ENCODE peak calls at places on chromosomes 4 and X, in nine cellular contexts. One of them, this sample, is unnamed.

GRCh38 chrX:30865020-30865419 is 24.0 kb downstream of the TAB3 start:
- DNase-seq in foreskin fibroblast: no peak
- DNase-seq in endothelial cell: no peak
- DNase-seq in progenitor cell of endocrine pancreas: no peak
- DNase-seq in left lung: no peak
- DNase-seq in fibroblast of pulmonary artery: peak
- DNase-seq in lung: no peak
- DNase-seq in prostate gland: no peak
- DNase-seq in nephron progenitor cell: peak
- DNase-seq in this sample: no peak

GRCh38 chrX:74277846-74278245 is 26.1 kb upstream of the ZCCHC13 start:
- DNase-seq in foreskin fibroblast: no peak
- DNase-seq in endothelial cell: no peak
- DNase-seq in progenitor cell of endocrine pancreas: no peak
- DNase-seq in left lung: no peak
- DNase-seq in fibroblast of pulmonary artery: no peak
- DNase-seq in lung: no peak
- DNase-seq in prostate gland: no peak
- DNase-seq in nephron progenitor cell: no peak
- DNase-seq in this sample: no peak

GRCh38 chr4:158856852-158857251 is 88.0 kb downstream of the FNIP2 start:
- DNase-seq in foreskin fibroblast: peak
- DNase-seq in endothelial cell: no peak
- DNase-seq in progenitor cell of endocrine pancreas: no peak
- DNase-seq in left lung: no peak
- DNase-seq in fibroblast of pulmonary artery: peak
- DNase-seq in lung: no peak
- DNase-seq in prostate gland: no peak
- DNase-seq in nephron progenitor cell: no peak
- DNase-seq in this sample: no peak

GRCh38 chr4:56681158-56681848 is at the start of gene HOPX:
- DNase-seq in foreskin fibroblast: no peak
- DNase-seq in endothelial cell: no peak
- DNase-seq in progenitor cell of endocrine pancreas: peak
- DNase-seq in left lung: peak
- DNase-seq in fibroblast of pulmonary artery: peak
- DNase-seq in lung: peak
- DNase-seq in prostate gland: peak
- DNase-seq in nephron progenitor cell: no peak
- DNase-seq in this sample: no peak

GRCh38 chr4:66946761-66947160 is 598.5 kb downstream of the CENPC start:
- DNase-seq in foreskin fibroblast: no peak
- DNase-seq in endothelial cell: no peak
- DNase-seq in progenitor cell of endocrine pancreas: no peak
- DNase-seq in left lung: no peak
- DNase-seq in fibroblast of pulmonary artery: no peak
- DNase-seq in lung: no peak
- DNase-seq in prostate gland: no peak
- DNase-seq in nephron progenitor cell: no peak
- DNase-seq in this sample: no peak

GRCh38 chr4:145938618-145939177 is at the start of gene ZNF827:
- DNase-seq in foreskin fibroblast: peak
- DNase-seq in endothelial cell: peak
- DNase-seq in progenitor cell of endocrine pancreas: peak
- DNase-seq in left lung: peak
- DNase-seq in fibroblast of pulmonary artery: peak
- DNase-seq in lung: peak
- DNase-seq in prostate gland: peak
- DNase-seq in nephron progenitor cell: peak
- DNase-seq in this sample: peak

GRCh38 chr4:16082038-16082423 is 1.8 kb downstream of the PROM1 start:
- DNase-seq in foreskin fibroblast: no peak
- DNase-seq in endothelial cell: no peak
- DNase-seq in progenitor cell of endocrine pancreas: no peak
- DNase-seq in left lung: no peak
- DNase-seq in fibroblast of pulmonary artery: no peak
- DNase-seq in lung: no peak
- DNase-seq in prostate gland: no peak
- DNase-seq in nephron progenitor cell: no peak
- DNase-seq in this sample: no peak

GRCh38 chr4:700587-701264 is 4.9 kb upstream of the PCGF3 start:
- DNase-seq in foreskin fibroblast: no peak
- DNase-seq in endothelial cell: no peak
- DNase-seq in progenitor cell of endocrine pancreas: no peak
- DNase-seq in left lung: no peak
- DNase-seq in fibroblast of pulmonary artery: no peak
- DNase-seq in lung: no peak
- DNase-seq in prostate gland: no peak
- DNase-seq in nephron progenitor cell: no peak
- DNase-seq in this sample: no peak

GRCh38 chrX:101736651-101737050 is 77.0 kb upstream of the ARMCX2 start:
- DNase-seq in foreskin fibroblast: no peak
- DNase-seq in endothelial cell: no peak
- DNase-seq in progenitor cell of endocrine pancreas: no peak
- DNase-seq in left lung: no peak
- DNase-seq in fibroblast of pulmonary artery: no peak
- DNase-seq in lung: no peak
- DNase-seq in prostate gland: no peak
- DNase-seq in nephron progenitor cell: no peak
- DNase-seq in this sample: no peak

GRCh38 chr4:123363729-123364128 is 32.9 kb upstream of the SPRY1 start:
- DNase-seq in foreskin fibroblast: no peak
- DNase-seq in endothelial cell: no peak
- DNase-seq in progenitor cell of endocrine pancreas: no peak
- DNase-seq in left lung: no peak
- DNase-seq in fibroblast of pulmonary artery: no peak
- DNase-seq in lung: no peak
- DNase-seq in prostate gland: no peak
- DNase-seq in nephron progenitor cell: no peak
- DNase-seq in this sample: no peak

GRCh38 chr4:2462218-2462991 is 6.5 kb upstream of the RNF4 start:
- DNase-seq in foreskin fibroblast: peak
- DNase-seq in endothelial cell: peak
- DNase-seq in progenitor cell of endocrine pancreas: peak
- DNase-seq in left lung: peak
- DNase-seq in fibroblast of pulmonary artery: peak
- DNase-seq in lung: peak
- DNase-seq in prostate gland: peak
- DNase-seq in nephron progenitor cell: peak
- DNase-seq in this sample: peak

GRCh38 chrX:39174761-39175417 is 373.6 kb downstream of the MID1IP1 start:
- DNase-seq in foreskin fibroblast: no peak
- DNase-seq in endothelial cell: no peak
- DNase-seq in progenitor cell of endocrine pancreas: no peak
- DNase-seq in left lung: no peak
- DNase-seq in fibroblast of pulmonary artery: no peak
- DNase-seq in lung: no peak
- DNase-seq in prostate gland: peak
- DNase-seq in nephron progenitor cell: no peak
- DNase-seq in this sample: peak

GRCh38 chr4:36285784-36286480 is 4.5 kb downstream of the DTHD1 start:
- DNase-seq in foreskin fibroblast: no peak
- DNase-seq in endothelial cell: no peak
- DNase-seq in progenitor cell of endocrine pancreas: no peak
- DNase-seq in left lung: no peak
- DNase-seq in fibroblast of pulmonary artery: no peak
- DNase-seq in lung: no peak
- DNase-seq in prostate gland: no peak
- DNase-seq in nephron progenitor cell: no peak
- DNase-seq in this sample: peak

GRCh38 chr4:8341691-8342090 is 72.1 kb downstream of the HTRA3 start:
- DNase-seq in foreskin fibroblast: no peak
- DNase-seq in endothelial cell: no peak
- DNase-seq in progenitor cell of endocrine pancreas: no peak
- DNase-seq in left lung: peak
- DNase-seq in fibroblast of pulmonary artery: peak
- DNase-seq in lung: no peak
- DNase-seq in prostate gland: no peak
- DNase-seq in nephron progenitor cell: no peak
- DNase-seq in this sample: no peak

GRCh38 chr4:37835806-37836205 is 9.3 kb downstream of the PGM2 start:
- DNase-seq in foreskin fibroblast: no peak
- DNase-seq in endothelial cell: no peak
- DNase-seq in progenitor cell of endocrine pancreas: no peak
- DNase-seq in left lung: no peak
- DNase-seq in fibroblast of pulmonary artery: no peak
- DNase-seq in lung: no peak
- DNase-seq in prostate gland: no peak
- DNase-seq in nephron progenitor cell: no peak
- DNase-seq in this sample: no peak

GRCh38 chr4:37839426-37839825 is 12.9 kb downstream of the PGM2 start:
- DNase-seq in foreskin fibroblast: no peak
- DNase-seq in endothelial cell: no peak
- DNase-seq in progenitor cell of endocrine pancreas: no peak
- DNase-seq in left lung: no peak
- DNase-seq in fibroblast of pulmonary artery: no peak
- DNase-seq in lung: no peak
- DNase-seq in prostate gland: no peak
- DNase-seq in nephron progenitor cell: no peak
- DNase-seq in this sample: no peak

GRCh38 chr4:37836256-37836655 is 9.8 kb downstream of the PGM2 start:
- DNase-seq in foreskin fibroblast: no peak
- DNase-seq in endothelial cell: no peak
- DNase-seq in progenitor cell of endocrine pancreas: no peak
- DNase-seq in left lung: no peak
- DNase-seq in fibroblast of pulmonary artery: no peak
- DNase-seq in lung: no peak
- DNase-seq in prostate gland: no peak
- DNase-seq in nephron progenitor cell: no peak
- DNase-seq in this sample: no peak

GRCh38 chr4:37836838-37837413 is 10.4 kb downstream of the PGM2 start:
- DNase-seq in foreskin fibroblast: no peak
- DNase-seq in endothelial cell: no peak
- DNase-seq in progenitor cell of endocrine pancreas: no peak
- DNase-seq in left lung: no peak
- DNase-seq in fibroblast of pulmonary artery: peak
- DNase-seq in lung: no peak
- DNase-seq in prostate gland: no peak
- DNase-seq in nephron progenitor cell: no peak
- DNase-seq in this sample: no peak

GRCh38 chr4:37837446-37837845 is 11.0 kb downstream of the PGM2 start:
- DNase-seq in foreskin fibroblast: peak
- DNase-seq in endothelial cell: no peak
- DNase-seq in progenitor cell of endocrine pancreas: no peak
- DNase-seq in left lung: no peak
- DNase-seq in fibroblast of pulmonary artery: peak
- DNase-seq in lung: no peak
- DNase-seq in prostate gland: no peak
- DNase-seq in nephron progenitor cell: no peak
- DNase-seq in this sample: no peak
- TF ChIP-seq CTCF in foreskin fibroblast: no peak
- TF ChIP-seq CTCF in endothelial cell: no peak
- TF ChIP-seq CTCF in progenitor cell of endocrine pancreas: no peak
- TF ChIP-seq CTCF in left lung: no peak
- TF ChIP-seq CTCF in fibroblast of pulmonary artery: no peak
- TF ChIP-seq CTCF in lung: no peak
- TF ChIP-seq CTCF in prostate gland: no peak
- TF ChIP-seq CTCF in nephron progenitor cell: no peak
- TF ChIP-seq CTCF in this sample: no peak

GRCh38 chrX:50941638-50942037 is 31.1 kb downstream of the BMP15 start:
- DNase-seq in foreskin fibroblast: no peak
- DNase-seq in endothelial cell: no peak
- DNase-seq in progenitor cell of endocrine pancreas: no peak
- DNase-seq in left lung: peak
- DNase-seq in fibroblast of pulmonary artery: no peak
- DNase-seq in lung: no peak
- DNase-seq in prostate gland: no peak
- DNase-seq in nephron progenitor cell: peak
- DNase-seq in this sample: no peak
- TF ChIP-seq CTCF in foreskin fibroblast: peak
- TF ChIP-seq CTCF in endothelial cell: no peak
- TF ChIP-seq CTCF in progenitor cell of endocrine pancreas: peak
- TF ChIP-seq CTCF in left lung: peak
- TF ChIP-seq CTCF in fibroblast of pulmonary artery: peak
- TF ChIP-seq CTCF in lung: no peak
- TF ChIP-seq CTCF in prostate gland: no peak
- TF ChIP-seq CTCF in nephron progenitor cell: no peak
- TF ChIP-seq CTCF in this sample: no peak

GRCh38 chr4:44257461-44257860 is 191.1 kb downstream of the KCTD8 start:
- DNase-seq in foreskin fibroblast: no peak
- DNase-seq in endothelial cell: no peak
- DNase-seq in progenitor cell of endocrine pancreas: no peak
- DNase-seq in left lung: no peak
- DNase-seq in fibroblast of pulmonary artery: peak
- DNase-seq in lung: no peak
- DNase-seq in prostate gland: no peak
- DNase-seq in nephron progenitor cell: no peak
- DNase-seq in this sample: no peak

GRCh38 chr4:44256414-44256813 is 192.2 kb downstream of the KCTD8 start:
- DNase-seq in foreskin fibroblast: no peak
- DNase-seq in endothelial cell: no peak
- DNase-seq in progenitor cell of endocrine pancreas: no peak
- DNase-seq in left lung: no peak
- DNase-seq in fibroblast of pulmonary artery: peak
- DNase-seq in lung: no peak
- DNase-seq in prostate gland: no peak
- DNase-seq in nephron progenitor cell: no peak
- DNase-seq in this sample: no peak
- TF ChIP-seq CTCF in foreskin fibroblast: no peak
- TF ChIP-seq CTCF in endothelial cell: no peak
- TF ChIP-seq CTCF in progenitor cell of endocrine pancreas: no peak
- TF ChIP-seq CTCF in left lung: no peak
- TF ChIP-seq CTCF in fibroblast of pulmonary artery: no peak
- TF ChIP-seq CTCF in lung: no peak
- TF ChIP-seq CTCF in prostate gland: no peak
- TF ChIP-seq CTCF in nephron progenitor cell: no peak
- TF ChIP-seq CTCF in this sample: no peak

GRCh38 chrX:104306180-104306579 is 51.4 kb upstream of the ESX1 start:
- DNase-seq in foreskin fibroblast: no peak
- DNase-seq in endothelial cell: no peak
- DNase-seq in progenitor cell of endocrine pancreas: no peak
- DNase-seq in left lung: no peak
- DNase-seq in fibroblast of pulmonary artery: no peak
- DNase-seq in lung: no peak
- DNase-seq in prostate gland: no peak
- DNase-seq in nephron progenitor cell: no peak
- DNase-seq in this sample: no peak

GRCh38 chrX:104310657-104311056 is 55.9 kb upstream of the ESX1 start:
- DNase-seq in foreskin fibroblast: no peak
- DNase-seq in endothelial cell: no peak
- DNase-seq in progenitor cell of endocrine pancreas: no peak
- DNase-seq in left lung: no peak
- DNase-seq in fibroblast of pulmonary artery: no peak
- DNase-seq in lung: no peak
- DNase-seq in prostate gland: no peak
- DNase-seq in nephron progenitor cell: no peak
- DNase-seq in this sample: no peak

GRCh38 chrX:104309169-104309568 is 54.4 kb upstream of the ESX1 start:
- DNase-seq in foreskin fibroblast: no peak
- DNase-seq in endothelial cell: no peak
- DNase-seq in progenitor cell of endocrine pancreas: no peak
- DNase-seq in left lung: no peak
- DNase-seq in fibroblast of pulmonary artery: no peak
- DNase-seq in lung: no peak
- DNase-seq in prostate gland: no peak
- DNase-seq in nephron progenitor cell: no peak
- DNase-seq in this sample: no peak

GRCh38 chrX:104307341-104307740 is 52.6 kb upstream of the ESX1 start:
- DNase-seq in foreskin fibroblast: no peak
- DNase-seq in endothelial cell: no peak
- DNase-seq in progenitor cell of endocrine pancreas: no peak
- DNase-seq in left lung: no peak
- DNase-seq in fibroblast of pulmonary artery: no peak
- DNase-seq in lung: no peak
- DNase-seq in prostate gland: no peak
- DNase-seq in nephron progenitor cell: no peak
- DNase-seq in this sample: no peak

GRCh38 chrX:104310084-104310483 is 55.4 kb upstream of the ESX1 start:
- DNase-seq in foreskin fibroblast: peak
- DNase-seq in endothelial cell: no peak
- DNase-seq in progenitor cell of endocrine pancreas: no peak
- DNase-seq in left lung: no peak
- DNase-seq in fibroblast of pulmonary artery: peak
- DNase-seq in lung: no peak
- DNase-seq in prostate gland: no peak
- DNase-seq in nephron progenitor cell: no peak
- DNase-seq in this sample: no peak
- TF ChIP-seq CTCF in foreskin fibroblast: peak
- TF ChIP-seq CTCF in endothelial cell: no peak
- TF ChIP-seq CTCF in progenitor cell of endocrine pancreas: peak
- TF ChIP-seq CTCF in left lung: no peak
- TF ChIP-seq CTCF in fibroblast of pulmonary artery: peak
- TF ChIP-seq CTCF in lung: no peak
- TF ChIP-seq CTCF in prostate gland: no peak
- TF ChIP-seq CTCF in nephron progenitor cell: no peak
- TF ChIP-seq CTCF in this sample: no peak